ENCODE peak calls at places on chromosomes 4 and X, in ten cellular contexts. One of them, this sample, is unnamed.

GRCh38 chr4:11503166-11503565 is 74.5 kb upstream of the HS3ST1 start:
- DNase-seq in smooth muscle cell of the brain vasculature: no peak
- DNase-seq in Ammon's horn: peak
- DNase-seq in iris pigment epithelial cell: no peak
- DNase-seq in ovary: no peak
- DNase-seq in T-helper 9 cell: no peak
- DNase-seq in activated CD4-positive, alpha-beta T cell treated with anti-CD3 and anti-CD28 coated beads for 1 hour: no peak
- DNase-seq in NAMALWA: no peak
- DNase-seq in stimulated activated CD4-positive, alpha-beta T cell treated with anti-CD3 and anti-CD28 coated beads, Interleukin-15, amount 100 ng/mL, for 24 hours: no peak
- DNase-seq in NCI-H774: no peak
- DNase-seq in this sample: no peak

GRCh38 chrX:150364347-150365050 is 1.4 kb downstream of the MAMLD1 start:
- DNase-seq in smooth muscle cell of the brain vasculature: no peak
- DNase-seq in Ammon's horn: no peak
- DNase-seq in iris pigment epithelial cell: peak
- DNase-seq in ovary: peak
- DNase-seq in T-helper 9 cell: no peak
- DNase-seq in activated CD4-positive, alpha-beta T cell treated with anti-CD3 and anti-CD28 coated beads for 1 hour: no peak
- DNase-seq in NAMALWA: peak
- DNase-seq in stimulated activated CD4-positive, alpha-beta T cell treated with anti-CD3 and anti-CD28 coated beads, Interleukin-15, amount 100 ng/mL, for 24 hours: peak
- DNase-seq in NCI-H774: no peak
- DNase-seq in this sample: no peak

GRCh38 chr4:84753318-84753972 is 170.5 kb downstream of the CDS1 start:
- DNase-seq in smooth muscle cell of the brain vasculature: no peak
- DNase-seq in Ammon's horn: peak
- DNase-seq in iris pigment epithelial cell: peak
- DNase-seq in ovary: no peak
- DNase-seq in T-helper 9 cell: no peak
- DNase-seq in activated CD4-positive, alpha-beta T cell treated with anti-CD3 and anti-CD28 coated beads for 1 hour: no peak
- DNase-seq in NAMALWA: no peak
- DNase-seq in stimulated activated CD4-positive, alpha-beta T cell treated with anti-CD3 and anti-CD28 coated beads, Interleukin-15, amount 100 ng/mL, for 24 hours: no peak
- DNase-seq in NCI-H774: no peak
- DNase-seq in this sample: no peak

GRCh38 chr4:73070072-73070385 is 513 bp upstream of the COX18 start:
- DNase-seq in smooth muscle cell of the brain vasculature: no peak
- DNase-seq in Ammon's horn: no peak
- DNase-seq in iris pigment epithelial cell: peak
- DNase-seq in ovary: no peak
- DNase-seq in T-helper 9 cell: no peak
- DNase-seq in activated CD4-positive, alpha-beta T cell treated with anti-CD3 and anti-CD28 coated beads for 1 hour: no peak
- DNase-seq in NAMALWA: no peak
- DNase-seq in stimulated activated CD4-positive, alpha-beta T cell treated with anti-CD3 and anti-CD28 coated beads, Interleukin-15, amount 100 ng/mL, for 24 hours: no peak
- DNase-seq in NCI-H774: no peak
- DNase-seq in this sample: no peak

GRCh38 chr4:115323106-115323684 is 209.8 kb upstream of the NDST4 start:
- DNase-seq in smooth muscle cell of the brain vasculature: no peak
- DNase-seq in Ammon's horn: no peak
- DNase-seq in iris pigment epithelial cell: no peak
- DNase-seq in ovary: no peak
- DNase-seq in T-helper 9 cell: no peak
- DNase-seq in activated CD4-positive, alpha-beta T cell treated with anti-CD3 and anti-CD28 coated beads for 1 hour: no peak
- DNase-seq in NAMALWA: no peak
- DNase-seq in stimulated activated CD4-positive, alpha-beta T cell treated with anti-CD3 and anti-CD28 coated beads, Interleukin-15, amount 100 ng/mL, for 24 hours: no peak
- DNase-seq in NCI-H774: peak
- DNase-seq in this sample: no peak

GRCh38 chr4:168524006-168524405 is 27.2 kb downstream of the PALLD start:
- DNase-seq in smooth muscle cell of the brain vasculature: peak
- DNase-seq in Ammon's horn: no peak
- DNase-seq in iris pigment epithelial cell: peak
- DNase-seq in ovary: no peak
- DNase-seq in T-helper 9 cell: no peak
- DNase-seq in activated CD4-positive, alpha-beta T cell treated with anti-CD3 and anti-CD28 coated beads for 1 hour: no peak
- DNase-seq in NAMALWA: no peak
- DNase-seq in stimulated activated CD4-positive, alpha-beta T cell treated with anti-CD3 and anti-CD28 coated beads, Interleukin-15, amount 100 ng/mL, for 24 hours: no peak
- DNase-seq in NCI-H774: no peak
- DNase-seq in this sample: no peak

GRCh38 chr4:4840351-4840750 is 19.1 kb upstream of the MSX1 start:
- DNase-seq in smooth muscle cell of the brain vasculature: no peak
- DNase-seq in Ammon's horn: no peak
- DNase-seq in iris pigment epithelial cell: no peak
- DNase-seq in ovary: no peak
- DNase-seq in T-helper 9 cell: no peak
- DNase-seq in activated CD4-positive, alpha-beta T cell treated with anti-CD3 and anti-CD28 coated beads for 1 hour: no peak
- DNase-seq in NAMALWA: no peak
- DNase-seq in stimulated activated CD4-positive, alpha-beta T cell treated with anti-CD3 and anti-CD28 coated beads, Interleukin-15, amount 100 ng/mL, for 24 hours: no peak
- DNase-seq in NCI-H774: no peak
- DNase-seq in this sample: no peak

GRCh38 chrX:112738347-112739033 is 58.8 kb upstream of the LHFPL1 start:
- DNase-seq in smooth muscle cell of the brain vasculature: no peak
- DNase-seq in Ammon's horn: no peak
- DNase-seq in iris pigment epithelial cell: no peak
- DNase-seq in ovary: no peak
- DNase-seq in T-helper 9 cell: no peak
- DNase-seq in activated CD4-positive, alpha-beta T cell treated with anti-CD3 and anti-CD28 coated beads for 1 hour: no peak
- DNase-seq in NAMALWA: no peak
- DNase-seq in stimulated activated CD4-positive, alpha-beta T cell treated with anti-CD3 and anti-CD28 coated beads, Interleukin-15, amount 100 ng/mL, for 24 hours: peak
- DNase-seq in NCI-H774: no peak
- DNase-seq in this sample: no peak

GRCh38 chrX:107894038-107894437 is 68.4 kb downstream of the MID2 start:
- DNase-seq in smooth muscle cell of the brain vasculature: no peak
- DNase-seq in Ammon's horn: peak
- DNase-seq in iris pigment epithelial cell: peak
- DNase-seq in ovary: no peak
- DNase-seq in T-helper 9 cell: no peak
- DNase-seq in activated CD4-positive, alpha-beta T cell treated with anti-CD3 and anti-CD28 coated beads for 1 hour: no peak
- DNase-seq in NAMALWA: peak
- DNase-seq in stimulated activated CD4-positive, alpha-beta T cell treated with anti-CD3 and anti-CD28 coated beads, Interleukin-15, amount 100 ng/mL, for 24 hours: peak
- DNase-seq in NCI-H774: peak
- DNase-seq in this sample: peak

GRCh38 chr4:100754741-100755140 is 236.9 kb upstream of the EMCN start:
- DNase-seq in smooth muscle cell of the brain vasculature: no peak
- DNase-seq in Ammon's horn: no peak
- DNase-seq in iris pigment epithelial cell: no peak
- DNase-seq in ovary: no peak
- DNase-seq in T-helper 9 cell: no peak
- DNase-seq in activated CD4-positive, alpha-beta T cell treated with anti-CD3 and anti-CD28 coated beads for 1 hour: no peak
- DNase-seq in NAMALWA: no peak
- DNase-seq in stimulated activated CD4-positive, alpha-beta T cell treated with anti-CD3 and anti-CD28 coated beads, Interleukin-15, amount 100 ng/mL, for 24 hours: no peak
- DNase-seq in NCI-H774: no peak
- DNase-seq in this sample: no peak

GRCh38 chr4:159319027-159319426 is 216.1 kb downstream of the RAPGEF2 start:
- DNase-seq in smooth muscle cell of the brain vasculature: no peak
- DNase-seq in Ammon's horn: no peak
- DNase-seq in iris pigment epithelial cell: no peak
- DNase-seq in ovary: no peak
- DNase-seq in T-helper 9 cell: no peak
- DNase-seq in activated CD4-positive, alpha-beta T cell treated with anti-CD3 and anti-CD28 coated beads for 1 hour: no peak
- DNase-seq in NAMALWA: no peak
- DNase-seq in stimulated activated CD4-positive, alpha-beta T cell treated with anti-CD3 and anti-CD28 coated beads, Interleukin-15, amount 100 ng/mL, for 24 hours: no peak
- DNase-seq in NCI-H774: no peak
- DNase-seq in this sample: no peak

GRCh38 chr4:142126890-142127497 is 490.6 kb downstream of the IL15 start:
- DNase-seq in smooth muscle cell of the brain vasculature: peak
- DNase-seq in Ammon's horn: peak
- DNase-seq in iris pigment epithelial cell: peak
- DNase-seq in ovary: peak
- DNase-seq in T-helper 9 cell: peak
- DNase-seq in activated CD4-positive, alpha-beta T cell treated with anti-CD3 and anti-CD28 coated beads for 1 hour: peak
- DNase-seq in NAMALWA: peak
- DNase-seq in stimulated activated CD4-positive, alpha-beta T cell treated with anti-CD3 and anti-CD28 coated beads, Interleukin-15, amount 100 ng/mL, for 24 hours: peak
- DNase-seq in NCI-H774: peak
- DNase-seq in this sample: peak

This sample was measured in CD4-positive, CD25-positive, alpha-beta regulatory T cell.